ENCODE peak calls at places on chromosomes 12 and 14, in five cellular contexts. One of them, this sample, is unnamed.

GRCh38 chr14:94545131-94545841 is 16.0 kb upstream of the SERPINA4 start:
- DNase-seq in H9: peak; percentile 48
- DNase-seq in neuronal stem cell: no peak
- DNase-seq in H1: no peak
- DNase-seq in mesenchymal stem cell: no peak
- DNase-seq in this sample: no peak

GRCh38 chr12:82361461-82361915 is 3.2 kb downstream of the METTL25 start:
- DNase-seq in H9: peak; percentile 42
- DNase-seq in neuronal stem cell: no peak
- DNase-seq in H1: no peak
- DNase-seq in mesenchymal stem cell: no peak
- DNase-seq in this sample: no peak

GRCh38 chr12:89709994-89710872 is 1.6 kb upstream of the ATP2B1 start:
- DNase-seq in H9: peak; percentile 74
- DNase-seq in neuronal stem cell: no peak
- DNase-seq in H1: peak; percentile 83
- DNase-seq in mesenchymal stem cell: no peak
- DNase-seq in this sample: peak; percentile 85

GRCh38 chr14:60721331-60722162 is 2.6 kb downstream of the SIX4 start:
- DNase-seq in H9: peak; percentile 71
- DNase-seq in neuronal stem cell: peak; percentile 47
- DNase-seq in H1: peak; percentile 78
- DNase-seq in mesenchymal stem cell: peak; percentile 71
- DNase-seq in this sample: peak; percentile 36

GRCh38 chr12:102376251-102376747 is 104.1 kb downstream of the IGF1 start:
- DNase-seq in H9: no peak
- DNase-seq in neuronal stem cell: no peak
- DNase-seq in H1: no peak
- DNase-seq in mesenchymal stem cell: no peak
- DNase-seq in this sample: no peak

GRCh38 chr12:230925-231671 is 17.1 kb upstream of the SLC6A12 start:
- DNase-seq in H9: peak; percentile 30
- DNase-seq in neuronal stem cell: no peak
- DNase-seq in H1: no peak
- DNase-seq in mesenchymal stem cell: no peak
- DNase-seq in this sample: no peak

GRCh38 chr12:124722871-124723270 is 140.8 kb downstream of the SCARB1 start:
- DNase-seq in H9: no peak
- DNase-seq in neuronal stem cell: no peak
- DNase-seq in H1: no peak
- DNase-seq in mesenchymal stem cell: no peak
- DNase-seq in this sample: no peak

GRCh38 chr14:66311935-66312334 is 174.2 kb upstream of the CCDC196 start:
- DNase-seq in H9: no peak
- DNase-seq in neuronal stem cell: no peak
- DNase-seq in H1: no peak
- DNase-seq in mesenchymal stem cell: no peak
- DNase-seq in this sample: no peak

GRCh38 chr14:51394391-51394790 is 154.3 kb downstream of the TMX1 start:
- DNase-seq in H9: no peak
- DNase-seq in neuronal stem cell: no peak
- DNase-seq in H1: no peak
- DNase-seq in mesenchymal stem cell: peak; percentile 89
- DNase-seq in this sample: no peak

GRCh38 chr14:67059576-67059975 is 129.7 kb upstream of the GARIN2 start:
- DNase-seq in H9: no peak
- DNase-seq in neuronal stem cell: no peak
- DNase-seq in H1: no peak
- DNase-seq in mesenchymal stem cell: no peak
- DNase-seq in this sample: no peak

GRCh38 chr14:53571990-53572389 is 384.6 kb downstream of the BMP4 start:
- DNase-seq in H9: peak; percentile 30
- DNase-seq in neuronal stem cell: no peak
- DNase-seq in H1: no peak
- DNase-seq in mesenchymal stem cell: no peak
- DNase-seq in this sample: no peak

GRCh38 chr14:80164991-80165390 is 46.3 kb downstream of the DIO2 start:
- DNase-seq in H9: no peak
- DNase-seq in neuronal stem cell: no peak
- DNase-seq in H1: no peak
- DNase-seq in mesenchymal stem cell: no peak
- DNase-seq in this sample: peak; percentile 30

GRCh38 chr12:48157889-48158370 is 615 bp upstream of the ASB8 start:
- DNase-seq in H9: no peak
- DNase-seq in neuronal stem cell: no peak
- DNase-seq in H1: no peak
- DNase-seq in mesenchymal stem cell: no peak
- DNase-seq in this sample: no peak
- H2BK5ac ChIP-seq in H9: no peak overlapping the region
- H2BK5ac ChIP-seq in neuronal stem cell: no peak overlapping the region
- H2BK5ac ChIP-seq in H1: peak overlapping the region; percentile 27
- H2BK5ac ChIP-seq in mesenchymal stem cell: peak overlapping the region; percentile 66
- H2BK5ac ChIP-seq in this sample: no peak overlapping the region

GRCh38 chr12:117255386-117255785 is 65.1 kb upstream of the FBXO21 start:
- DNase-seq in H9: no peak
- DNase-seq in neuronal stem cell: no peak
- DNase-seq in H1: no peak
- DNase-seq in mesenchymal stem cell: no peak
- DNase-seq in this sample: no peak

GRCh38 chr12:117262749-117263148 is 72.5 kb upstream of the FBXO21 start:
- DNase-seq in H9: no peak
- DNase-seq in neuronal stem cell: no peak
- DNase-seq in H1: no peak
- DNase-seq in mesenchymal stem cell: no peak
- DNase-seq in this sample: no peak

DNA sequence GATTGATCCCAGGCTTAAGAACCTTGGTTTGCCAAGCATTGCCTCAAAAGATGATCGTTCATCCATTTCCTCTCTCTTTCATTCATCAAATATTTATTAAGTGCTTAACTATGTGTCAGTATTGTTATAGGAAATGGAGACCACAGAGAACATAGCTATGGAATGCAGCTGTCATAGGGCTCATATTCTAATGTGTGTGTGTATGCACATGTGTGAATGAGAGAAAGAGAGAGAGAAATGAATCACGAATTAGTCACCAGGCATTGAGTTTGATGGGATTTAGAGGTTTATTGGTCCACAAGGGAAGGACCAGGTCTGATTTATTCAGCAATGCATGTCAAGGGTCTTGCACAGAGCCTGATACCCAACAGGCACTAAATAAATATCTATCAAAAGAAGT is 71.0 kb upstream of the FBXO21 start:
- DNase-seq in H9: no peak
- DNase-seq in neuronal stem cell: no peak
- DNase-seq in H1: no peak
- DNase-seq in mesenchymal stem cell: no peak
- DNase-seq in this sample: no peak
- H2BK12ac ChIP-seq in H9: no peak overlapping the region
- H2BK12ac ChIP-seq in neuronal stem cell: no peak overlapping the region
- H2BK12ac ChIP-seq in H1: no peak overlapping the region
- H2BK12ac ChIP-seq in mesenchymal stem cell: no peak overlapping the region
- H2BK12ac ChIP-seq in this sample: no peak overlapping the region

GRCh38 chr12:42560977-42561376 is 28.6 kb downstream of the PRICKLE1 start:
- DNase-seq in H9: no peak
- DNase-seq in neuronal stem cell: no peak
- DNase-seq in H1: no peak
- DNase-seq in mesenchymal stem cell: no peak
- DNase-seq in this sample: peak; percentile 32

GRCh38 chr12:42568952-42569916 is 20.3 kb downstream of the PRICKLE1 start:
- DNase-seq in H9: no peak
- DNase-seq in neuronal stem cell: peak; percentile 15
- DNase-seq in H1: no peak
- DNase-seq in mesenchymal stem cell: peak; percentile 66
- DNase-seq in this sample: peak; percentile 20

GRCh38 chr12:42565633-42566032 is 23.9 kb downstream of the PRICKLE1 start:
- DNase-seq in H9: peak; percentile 69
- DNase-seq in neuronal stem cell: no peak
- DNase-seq in H1: peak; percentile 50
- DNase-seq in mesenchymal stem cell: no peak
- DNase-seq in this sample: no peak

GRCh38 chr12:42565001-42565400 is 24.5 kb downstream of the PRICKLE1 start:
- DNase-seq in H9: no peak
- DNase-seq in neuronal stem cell: no peak
- DNase-seq in H1: peak; percentile 49
- DNase-seq in mesenchymal stem cell: peak; percentile 25
- DNase-seq in this sample: no peak

GRCh38 chr12:42564540-42564939 is 25.0 kb downstream of the PRICKLE1 start:
- DNase-seq in H9: no peak
- DNase-seq in neuronal stem cell: no peak
- DNase-seq in H1: no peak
- DNase-seq in mesenchymal stem cell: peak; percentile 12
- DNase-seq in this sample: peak; percentile 54
- H2BK5ac ChIP-seq in H9: no peak overlapping the region
- H2BK5ac ChIP-seq in neuronal stem cell: no peak overlapping the region
- H2BK5ac ChIP-seq in H1: no peak overlapping the region
- H2BK5ac ChIP-seq in mesenchymal stem cell: no peak overlapping the region
- H2BK5ac ChIP-seq in this sample: no peak overlapping the region

DNA sequence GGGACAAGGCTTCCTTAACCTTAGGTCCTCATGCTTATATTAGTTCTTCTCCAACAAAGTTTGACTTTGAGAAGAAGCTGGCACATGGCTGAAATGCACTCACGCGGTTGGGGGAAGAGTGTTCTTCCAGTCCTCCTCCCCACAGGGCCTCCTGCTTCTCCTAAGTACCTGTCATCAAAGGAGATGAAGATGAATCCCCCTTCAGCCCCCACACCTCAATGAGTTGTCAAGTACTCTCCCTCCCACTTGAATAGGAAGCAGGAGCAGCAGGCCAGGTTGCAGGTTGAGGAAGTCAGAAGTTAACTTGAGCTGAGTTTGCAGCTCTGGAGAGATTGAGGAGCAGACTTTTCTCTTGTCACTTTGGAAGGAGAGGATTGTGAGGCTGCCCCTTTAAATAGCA is 2.9 kb upstream of the PDE1B start:
- DNase-seq in H9: no peak
- DNase-seq in neuronal stem cell: no peak
- DNase-seq in H1: no peak
- DNase-seq in mesenchymal stem cell: no peak
- DNase-seq in this sample: no peak
- H2BK12ac ChIP-seq in H9: no peak overlapping the region
- H2BK12ac ChIP-seq in neuronal stem cell: no peak overlapping the region
- H2BK12ac ChIP-seq in H1: peak overlapping the region; percentile 14
- H2BK12ac ChIP-seq in mesenchymal stem cell: no peak overlapping the region
- H2BK12ac ChIP-seq in this sample: no peak overlapping the region

GRCh38 chr12:119409043-119409442 is 74.5 kb downstream of the CCDC60 start:
- DNase-seq in H9: no peak
- DNase-seq in neuronal stem cell: no peak
- DNase-seq in H1: no peak
- DNase-seq in mesenchymal stem cell: no peak
- DNase-seq in this sample: no peak

GRCh38 chr12:119410396-119410795 is 75.9 kb downstream of the CCDC60 start:
- DNase-seq in H9: peak; percentile 48
- DNase-seq in neuronal stem cell: no peak
- DNase-seq in H1: no peak
- DNase-seq in mesenchymal stem cell: no peak
- DNase-seq in this sample: no peak

GRCh38 chr12:119406811-119407210 is 72.3 kb downstream of the CCDC60 start:
- DNase-seq in H9: no peak
- DNase-seq in neuronal stem cell: no peak
- DNase-seq in H1: no peak
- DNase-seq in mesenchymal stem cell: no peak
- DNase-seq in this sample: no peak

DNA sequence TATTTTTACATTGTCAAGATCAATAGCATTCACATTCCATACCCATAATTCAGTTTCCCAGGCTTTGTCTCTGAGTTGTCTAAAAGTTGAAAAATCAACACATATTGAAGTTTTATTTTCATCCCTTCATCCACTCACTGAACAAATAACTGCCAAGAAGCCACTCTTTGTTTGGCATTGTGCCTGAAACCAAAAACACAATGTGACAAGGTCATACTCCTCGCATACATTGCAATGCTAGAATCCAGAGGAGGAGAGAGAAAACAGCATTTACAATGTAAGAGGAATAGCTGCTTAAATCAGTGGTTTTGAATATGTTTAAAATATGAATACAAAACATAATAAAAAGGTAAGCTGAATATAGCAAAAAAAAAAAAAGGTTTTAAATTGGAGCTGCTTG is 71.8 kb downstream of the CCDC60 start:
- DNase-seq in H9: no peak
- DNase-seq in neuronal stem cell: no peak
- DNase-seq in H1: no peak
- DNase-seq in mesenchymal stem cell: no peak
- DNase-seq in this sample: no peak
- H2BK5ac ChIP-seq in H9: no peak overlapping the region
- H2BK5ac ChIP-seq in neuronal stem cell: no peak overlapping the region
- H2BK5ac ChIP-seq in H1: no peak overlapping the region
- H2BK5ac ChIP-seq in mesenchymal stem cell: no peak overlapping the region
- H2BK5ac ChIP-seq in this sample: no peak overlapping the region

DNA sequence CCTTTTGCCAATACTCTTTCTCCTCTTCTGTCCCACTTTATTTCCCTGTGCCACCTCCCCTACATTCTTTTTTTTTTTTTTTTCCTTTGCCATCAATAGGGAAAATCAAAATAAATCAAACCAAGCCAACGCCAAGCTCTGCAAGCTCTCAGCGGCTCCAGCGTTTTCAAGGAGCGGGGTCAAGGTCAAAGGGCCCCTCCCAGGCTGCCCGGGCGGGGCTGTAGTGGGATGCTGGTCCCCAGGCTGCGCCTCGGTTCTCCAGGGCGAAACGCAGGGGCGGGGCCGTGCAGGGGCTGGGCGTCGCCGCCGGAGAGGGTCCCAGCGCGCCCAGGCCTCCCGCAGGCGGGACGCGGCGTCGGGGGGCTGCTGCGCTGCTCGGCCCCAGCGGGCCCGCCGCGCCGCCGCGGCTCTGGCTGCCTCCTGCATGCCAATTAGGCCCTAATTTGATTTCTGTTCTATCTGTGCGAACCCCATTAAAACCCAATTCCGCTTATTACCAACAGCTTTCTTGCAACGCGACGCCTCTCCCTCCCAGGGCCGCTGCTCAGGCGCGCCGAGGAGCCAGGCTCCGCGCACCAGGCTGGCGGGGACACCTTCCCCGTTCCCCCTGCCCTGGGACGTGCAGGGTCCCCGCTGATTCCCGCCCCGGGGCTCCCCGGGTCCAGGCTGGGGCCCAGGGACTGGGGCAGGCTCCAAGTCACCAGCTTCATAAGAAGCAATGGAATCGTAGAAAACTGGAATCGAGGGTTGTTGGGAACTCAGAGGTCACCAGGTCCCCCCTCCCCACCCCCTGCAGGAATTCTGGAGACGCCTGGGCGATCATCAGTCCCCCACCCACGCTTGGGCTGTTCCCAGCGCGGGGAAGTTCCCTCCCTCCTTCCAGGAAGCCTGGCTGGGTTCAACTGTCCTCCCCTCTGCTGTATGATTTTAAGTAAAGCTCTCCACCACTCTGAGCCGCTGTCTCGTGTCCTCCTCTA is 50.7 kb upstream of the MAP1LC3B2 start:
- DNase-seq in H9: peak; percentile 81
- DNase-seq in neuronal stem cell: peak; percentile 48
- DNase-seq in H1: peak; percentile 88
- DNase-seq in mesenchymal stem cell: peak; percentile 34
- DNase-seq in this sample: no peak
- H2BK12ac ChIP-seq in H9: no peak overlapping the region
- H2BK12ac ChIP-seq in neuronal stem cell: no peak overlapping the region
- H2BK12ac ChIP-seq in H1: peak overlapping the region; percentile 94
- H2BK12ac ChIP-seq in mesenchymal stem cell: no peak overlapping the region
- H2BK12ac ChIP-seq in this sample: no peak overlapping the region

GRCh38 chr12:1575799-1576401 is 18.5 kb downstream of the FBXL14 start:
- DNase-seq in H9: no peak
- DNase-seq in neuronal stem cell: no peak
- DNase-seq in H1: no peak
- DNase-seq in mesenchymal stem cell: peak; percentile 63
- DNase-seq in this sample: no peak
- H2BK5ac ChIP-seq in H9: no peak overlapping the region
- H2BK5ac ChIP-seq in neuronal stem cell: peak overlapping the region; percentile 56
- H2BK5ac ChIP-seq in H1: no peak overlapping the region
- H2BK5ac ChIP-seq in mesenchymal stem cell: no peak overlapping the region
- H2BK5ac ChIP-seq in this sample: no peak overlapping the region

This sample was measured in trophoblast cell.